ENCODE peak calls at places on chromosomes 5 and 9, in nine cellular contexts. V is A549, U is ovary, P is stomach, J is sigmoid colon, E is upper lobe of left lung, I is transverse colon, K is GM12878, H is tibial nerve. W is an unnamed sample.

GRCh38 chr9:77896269-77897245 is 135.1 kb downstream of the GNAQ start:
- DNase-seq in E (no peak), K (no peak), P (no peak), U (no peak), I (no peak), H (no peak), J (no peak), V (no peak), W (no peak)

GRCh38 chr5:163880307-163880706 is 374.9 kb downstream of the MAT2B start:
- DNase-seq in E (no peak), V (no peak), P (no peak), H (no peak), K (no peak), U (no peak), I (no peak), J (no peak), W (no peak)

GRCh38 chr9:84070590-84070989 is 90.0 kb downstream of the RMI1 start:
- DNase-seq in I (no peak), K (no peak), U (no peak), P (no peak), V (no peak), J (no peak), H (no peak), E (no peak), W (no peak)

GRCh38 chr5:142851731-142852130 is 81.6 kb downstream of the ARHGAP26 start:
- DNase-seq in P (no peak), E (no peak), V (no peak), U (no peak), I (no peak), K (no peak), J (no peak), H (no peak), W (no peak)

GRCh38 chr5:116583085-116583766 is 8.6 kb upstream of the SEMA6A start:
- DNase-seq in H (no peak), V (no peak), K (no peak), E (no peak), J (no peak), U (no peak), I (no peak), P (no peak), W (no peak)

GRCh38 chr9:69675563-69675962 is 3.4 kb upstream of the APBA1 start:
- DNase-seq in U (no peak), H (no peak), V (no peak), J (no peak), K (no peak), I (no peak), P (no peak), E (no peak), W (no peak)

GRCh38 chr5:127856310-127856709 is 153.1 kb downstream of the CCDC192 start:
- DNase-seq in E (no peak), I (no peak), K (no peak), H (no peak), P (no peak), V (no peak), J (no peak), U (no peak), W (no peak)

GRCh38 chr5:120463991-120464626 is at the start of gene PRR16:
- DNase-seq in E (peak; percentile 41), U (peak; percentile 46), K (no peak), P (peak; percentile 28), I (peak; percentile 13), V (peak; percentile 40), H (no peak), J (peak; percentile 64), W (peak; percentile 78)

GRCh38 chr5:50666261-50667078 is at the start of gene PARP8:
- DNase-seq in J (peak; percentile 78), K (no peak), H (no peak), V (peak; percentile 9), P (peak; percentile 51), E (peak; percentile 58), U (peak; percentile 70), I (peak; percentile 52), W (peak; percentile 81)

GRCh38 chr5:180823346-180823745 is 20.7 kb upstream of the MGAT1 start:
- DNase-seq in J (no peak), H (no peak), V (no peak), E (no peak), K (no peak), U (no peak), I (no peak), P (no peak), W (peak; percentile 57)

GRCh38 chr5:110054240-110054639 is 364.5 kb downstream of the MAN2A1 start:
- DNase-seq in H (no peak), P (peak; percentile 28), V (no peak), K (peak; percentile 12), E (peak; percentile 37), I (peak; percentile 27), U (no peak), J (peak; percentile 66), W (peak; percentile 56)

GRCh38 chr9:101791938-101792337 is 53.5 kb upstream of the GRIN3A start:
- DNase-seq in E (no peak), P (no peak), V (peak; percentile 15), I (peak; percentile 58), K (no peak), H (no peak), U (no peak), J (no peak), W (no peak)

GRCh38 chr5:98755406-98755805 is 18.1 kb upstream of the RGMB start:
- DNase-seq in U (no peak), I (no peak), P (no peak), K (no peak), E (no peak), H (no peak), V (no peak), J (no peak), W (no peak)

GRCh38 chr9:25117791-25118190 is 560.5 kb downstream of the TUSC1 start:
- DNase-seq in U (no peak), K (no peak), P (no peak), J (no peak), H (no peak), V (no peak), I (no peak), E (no peak), W (no peak)
- TF ChIP-seq EP300 in U (no peak), K (no peak), P (no peak), J (no peak), H (no peak), V (no peak), I (no peak), E (no peak), W (no peak)

GRCh38 chr5:132428811-132429440 is 59.4 kb downstream of the SLC22A5 start:
- DNase-seq in V (no peak), H (no peak), I (no peak), J (no peak), K (no peak), U (no peak), P (no peak), E (no peak), W (no peak)

GRCh38 chr5:132425975-132426524 is 56.5 kb downstream of the SLC22A5 start:
- DNase-seq in J (no peak), H (no peak), P (no peak), I (no peak), V (no peak), E (no peak), U (no peak), K (no peak), W (no peak)

GRCh38 chr5:132426525-132427138 is 57.1 kb downstream of the SLC22A5 start:
- DNase-seq in E (peak; percentile 95), K (no peak), U (peak; percentile 46), V (peak; percentile 65), I (peak; percentile 86), H (peak; percentile 46), P (peak; percentile 81), J (peak; percentile 92), W (peak; percentile 91)

GRCh38 chr5:132428147-132428482 is 58.6 kb downstream of the SLC22A5 start:
- DNase-seq in J (no peak), V (no peak), K (no peak), U (no peak), E (no peak), H (no peak), I (no peak), P (no peak), W (no peak)

DNA sequence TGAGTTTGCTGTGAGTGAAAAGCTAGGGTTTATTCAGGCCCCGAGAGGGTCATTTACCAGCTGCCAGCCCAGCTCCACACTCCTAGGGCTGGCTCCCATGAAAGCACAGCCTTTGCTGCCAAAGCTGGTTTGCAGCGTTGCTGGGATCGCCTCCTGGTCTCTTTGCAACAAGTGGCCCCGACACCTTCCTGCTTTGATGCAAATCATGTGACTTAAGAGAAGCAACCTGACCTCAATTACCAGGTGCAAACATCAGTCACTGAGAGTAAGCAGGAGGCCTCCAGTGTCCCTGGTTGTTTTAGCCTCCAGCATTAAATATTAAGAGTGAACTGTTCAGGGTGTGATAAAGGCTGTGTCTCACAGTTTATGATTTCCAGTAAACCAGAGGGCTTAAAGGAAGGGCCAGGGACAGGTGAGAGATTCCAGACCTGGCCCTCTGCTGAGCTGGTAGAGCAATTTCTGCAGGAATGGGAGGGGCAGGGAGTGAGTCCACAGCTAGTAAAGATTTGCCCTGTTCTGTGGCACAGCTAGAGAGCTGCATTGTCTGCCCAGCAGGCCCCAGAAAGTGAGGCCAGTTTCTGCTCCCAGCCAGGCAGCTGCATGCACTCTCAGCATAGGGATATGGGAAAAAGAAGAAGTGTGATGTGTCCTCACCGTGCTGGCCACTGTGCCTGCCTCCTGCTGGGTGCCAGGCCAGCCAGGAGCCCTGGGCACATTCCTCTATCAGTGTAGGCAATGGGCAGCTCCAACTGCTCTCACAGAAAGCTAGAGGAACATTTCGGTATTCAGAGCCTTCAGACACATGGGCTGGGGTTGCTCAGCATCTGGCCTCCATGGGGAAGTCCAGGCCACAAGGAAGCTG is 58.0 kb downstream of the SLC22A5 start:
- DNase-seq in E (peak; percentile 80), H (no peak), U (no peak), I (peak; percentile 80), K (no peak), V (no peak), J (no peak), P (peak; percentile 66), W (no peak)
- H3K27ac ChIP-seq in E (peak overlapping the region; percentile 100), H (peak overlapping the region; percentile 60), U (no peak overlapping the region), I (peak overlapping the region; percentile 99), K (peak overlapping the region; percentile 94), V (peak overlapping the region; percentile 84), J (peak overlapping the region; percentile 96), P (peak overlapping the region; percentile 100), W (peak overlapping the region; percentile 57)

GRCh38 chr5:179762781-179763176 is 30.2 kb downstream of the MAML1 start:
- DNase-seq in U (no peak), E (no peak), J (no peak), I (no peak), V (no peak), H (no peak), K (no peak), P (no peak), W (no peak)
- H3K4me1 ChIP-seq in U (peaks cover 2% of the 10 kb centered on the region), E (peaks cover 72% of the 10 kb centered on the region), J (peaks cover 82% of the 10 kb centered on the region), I (peaks cover 66% of the 10 kb centered on the region), V (peaks cover 42% of the 10 kb centered on the region), H (peaks cover 45% of the 10 kb centered on the region), K (peaks cover 30% of the 10 kb centered on the region), P (peaks cover 45% of the 10 kb centered on the region), W (peaks cover 67% of the 10 kb centered on the region)

DNA sequence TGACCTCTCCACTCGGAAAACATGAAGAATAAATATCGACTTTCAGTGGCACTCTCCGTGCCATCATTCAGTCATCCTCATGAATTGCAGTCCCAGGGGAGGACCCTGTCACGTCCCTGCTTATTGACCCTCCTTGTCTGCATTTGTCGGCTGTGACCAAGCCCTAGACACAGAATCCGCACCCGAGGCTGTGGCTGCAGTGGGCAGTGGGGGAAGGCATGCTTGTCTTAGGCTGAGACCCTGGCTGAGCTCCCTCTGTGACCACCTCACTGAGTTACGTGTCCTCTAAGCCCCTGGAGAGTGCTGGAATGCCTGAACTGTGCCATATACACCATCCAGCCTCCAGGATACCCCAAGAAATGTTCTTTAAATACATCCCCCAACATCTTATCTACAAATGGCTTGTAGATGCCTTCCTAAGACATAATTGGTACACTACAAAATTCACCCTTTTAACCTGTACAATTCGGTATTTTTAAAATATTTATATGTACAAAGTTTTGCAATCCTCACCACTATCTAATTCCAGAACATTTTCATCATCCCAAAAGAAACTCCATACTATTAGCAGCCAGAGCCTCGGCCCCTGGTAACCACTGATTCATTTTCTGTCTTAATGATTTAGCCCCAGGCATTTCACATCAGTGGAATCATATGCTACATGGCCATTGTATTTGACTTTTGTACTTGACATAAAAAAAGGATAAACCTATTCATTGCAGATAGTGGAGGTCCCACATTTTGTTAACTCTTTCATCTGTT is 80.8 kb upstream of the ICE1 start:
- DNase-seq in V (no peak), U (no peak), J (no peak), H (no peak), P (no peak), K (no peak), I (no peak), E (no peak), W (no peak)
- TF ChIP-seq EP300 in V (no peak), U (no peak), J (no peak), H (no peak), P (no peak), K (no peak), I (no peak), E (no peak), W (no peak)